ENCODE peak calls at places on chromosomes 3 and 15, in eight cellular contexts. O is NCI-H510A treated with DMSO at 0.1 percent for 48 hours; F is activated CD4-positive, alpha-beta T cell treated with anti-CD3 and anti-CD28 coated beads, Interleukin-2, amount 10 ng/mL, durations not matched to agents 7 days and 5 days; M is NCI-H2029; E is skeletal muscle cell; R is stimulated activated CD4-positive, alpha-beta T cell treated with anti-CD3 and anti-CD28 coated beads, Interleukin-12 subunit alpha, Interleukin-12 subunit beta, amount 100 ng/mL, for 24 hours; B is NCI-H2107; H is COR-L47. W is an unnamed sample.

GRCh38 chr3:54353547-54354339 is 231.4 kb downstream of the CACNA2D3 start:
- DNase-seq in O (no peak), F (no peak), M (no peak), E (no peak), R (no peak), B (no peak), H (peak), W (no peak)

GRCh38 chr3:186013312-186013711 is 75.5 kb upstream of the TRA2B start:
- DNase-seq in O (no peak), F (no peak), M (no peak), E (no peak), R (no peak), B (no peak), H (no peak), W (no peak)

GRCh38 chr15:98715401-98715800 is 67.1 kb downstream of the IGF1R start:
- DNase-seq in O (no peak), F (no peak), M (no peak), E (no peak), R (no peak), B (no peak), H (no peak), W (no peak)

GRCh38 chr3:36852071-36852470 is 87.7 kb upstream of the DCLK3 start:
- DNase-seq in O (no peak), F (no peak), M (no peak), E (no peak), R (no peak), B (no peak), H (no peak), W (no peak)

GRCh38 chr3:47344971-47345370 is 35.9 kb upstream of the PTPN23 start:
- DNase-seq in O (no peak), F (no peak), M (no peak), E (no peak), R (no peak), B (no peak), H (no peak), W (no peak)

GRCh38 chr3:39383190-39383912 is at the start of gene SLC25A38:
- DNase-seq in O (no peak), F (peak), M (no peak), E (peak), R (peak), B (no peak), H (no peak), W (peak)

GRCh38 chr15:40291088-40291574 is 8.3 kb upstream of the ANKRD63 start:
- DNase-seq in O (peak), F (no peak), M (no peak), E (no peak), R (no peak), B (no peak), H (peak), W (peak)

GRCh38 chr3:133890037-133890436 is 5.6 kb downstream of the RAB6B start:
- DNase-seq in O (no peak), F (no peak), M (no peak), E (no peak), R (no peak), B (no peak), H (no peak), W (no peak)

GRCh38 chr15:28886431-28887343 is 913 bp downstream of the APBA2 start:
- DNase-seq in O (no peak), F (no peak), M (no peak), E (no peak), R (no peak), B (no peak), H (no peak), W (no peak)

GRCh38 chr3:135412475-135412874 is 553.1 kb upstream of the PPP2R3A start:
- DNase-seq in O (no peak), F (no peak), M (no peak), E (no peak), R (no peak), B (no peak), H (peak), W (no peak)

GRCh38 chr15:42036991-42037390 is 16.1 kb upstream of the PLA2G4E start:
- DNase-seq in O (no peak), F (no peak), M (no peak), E (no peak), R (no peak), B (no peak), H (no peak), W (no peak)

GRCh38 chr3:109336272-109336957 is 931 bp downstream of the DPPA4 start:
- DNase-seq in O (no peak), F (peak), M (no peak), E (no peak), R (no peak), B (no peak), H (no peak), W (no peak)

GRCh38 chr3:156718622-156719300 is 44.4 kb downstream of the TIPARP start:
- DNase-seq in O (no peak), F (no peak), M (no peak), E (no peak), R (no peak), B (no peak), H (no peak), W (no peak)

GRCh38 chr3:175457301-175457700 is 598.2 kb downstream of the NAALADL2 start:
- DNase-seq in O (no peak), F (no peak), M (no peak), E (no peak), R (no peak), B (no peak), H (no peak), W (no peak)

GRCh38 chr3:170976190-170976519 is 50.4 kb downstream of the SLC2A2 start:
- DNase-seq in O (no peak), F (no peak), M (no peak), E (no peak), R (no peak), B (no peak), H (no peak), W (no peak)

GRCh38 chr3:22159004-22159695 is 408.1 kb upstream of the ZNF385D start:
- DNase-seq in O (no peak), F (no peak), M (no peak), E (no peak), R (no peak), B (no peak), H (no peak), W (no peak)

GRCh38 chr3:4988815-4989648 is 9.8 kb downstream of the BHLHE40 start:
- DNase-seq in O (no peak), F (no peak), M (no peak), E (peak), R (no peak), B (no peak), H (no peak), W (no peak)

GRCh38 chr3:175146258-175146657 is 287.1 kb downstream of the NAALADL2 start:
- DNase-seq in O (no peak), F (no peak), M (no peak), E (no peak), R (no peak), B (no peak), H (no peak), W (peak)

GRCh38 chr3:172201990-172202318 is 162.6 kb downstream of the FNDC3B start:
- DNase-seq in O (peak), F (no peak), M (peak), E (peak), R (no peak), B (no peak), H (no peak), W (peak)

GRCh38 chr3:120448707-120449650 is 1.8 kb downstream of the FSTL1 start:
- DNase-seq in O (no peak), F (no peak), M (no peak), E (peak), R (no peak), B (no peak), H (no peak), W (peak)

GRCh38 chr15:72227192-72227586 is 3.8 kb downstream of the PKM start:
- DNase-seq in O (no peak), F (peak), M (no peak), E (peak), R (peak), B (no peak), H (no peak), W (peak)

GRCh38 chr3:39290255-39290654 is 10.4 kb upstream of the CX3CR1 start:
- DNase-seq in O (no peak), F (no peak), M (no peak), E (no peak), R (no peak), B (no peak), H (no peak), W (no peak)

GRCh38 chr3:12946661-12947316 is 105.4 kb upstream of the RPL32 start:
- DNase-seq in O (no peak), F (no peak), M (no peak), E (no peak), R (no peak), B (no peak), H (no peak), W (peak)

GRCh38 chr3:125054436-125055164 is 1.2 kb downstream of the HEG1 start:
- DNase-seq in O (peak), F (peak), M (no peak), E (no peak), R (no peak), B (no peak), H (no peak), W (peak)

GRCh38 chr3:14516738-14517345 is 23.3 kb downstream of the GRIP2 start:
- DNase-seq in O (no peak), F (no peak), M (no peak), E (no peak), R (no peak), B (no peak), H (no peak), W (no peak)

GRCh38 chr3:81043009-81043408 is 718.4 kb downstream of the GBE1 start:
- DNase-seq in O (no peak), F (no peak), M (no peak), E (no peak), R (no peak), B (no peak), H (no peak), W (no peak)

GRCh38 chr15:35195031-35195430 is 109.9 kb upstream of the NANOGP8 start:
- DNase-seq in O (no peak), F (no peak), M (no peak), E (no peak), R (no peak), B (no peak), H (no peak), W (no peak)

GRCh38 chr3:32583708-32584107 is 13.1 kb upstream of the DYNC1LI1 start:
- DNase-seq in O (no peak), F (no peak), M (no peak), E (no peak), R (no peak), B (no peak), H (no peak), W (peak)

GRCh38 chr3:179069762-179070390 is 1.7 kb downstream of the ZMAT3 start:
- DNase-seq in O (no peak), F (no peak), M (no peak), E (no peak), R (no peak), B (no peak), H (peak), W (peak)

GRCh38 chr3:174776123-174776522 is 83.0 kb upstream of the NAALADL2 start:
- DNase-seq in O (no peak), F (no peak), M (no peak), E (no peak), R (no peak), B (no peak), H (no peak), W (peak)

GRCh38 chr3:78978037-78978436 is 789.8 kb downstream of the ROBO1 start:
- DNase-seq in O (peak), F (no peak), M (no peak), E (no peak), R (no peak), B (no peak), H (no peak), W (peak)

GRCh38 chr15:99961011-99961441 is 227.8 kb upstream of the LYSMD4 start:
- DNase-seq in O (no peak), F (peak), M (no peak), E (no peak), R (no peak), B (no peak), H (peak), W (no peak)

GRCh38 chr3:30760040-30760439 is 134.4 kb downstream of the GADL1 start:
- DNase-seq in O (no peak), F (no peak), M (no peak), E (no peak), R (no peak), B (no peak), H (no peak), W (peak)

GRCh38 chr3:194637066-194637465 is 3.8 kb upstream of the TMEM44 start:
- DNase-seq in O (no peak), F (no peak), M (no peak), E (no peak), R (no peak), B (no peak), H (peak), W (no peak)

GRCh38 chr3:31495971-31496370 is 36.8 kb upstream of the STT3B start:
- DNase-seq in O (no peak), F (no peak), M (no peak), E (peak), R (no peak), B (no peak), H (no peak), W (no peak)

W was measured in HFFc6.